ENCODE peak calls at places on chromosome 1, in eight cellular contexts. X, C, A, Z, G, H, B and O are unnamed samples.

GRCh38 chr1:226308166-226308722 is 720 bp downstream of the LIN9 start:
- DNase-seq in G (no peak), H (no peak), C (no peak), A (no peak), X (no peak), Z (peak), B (no peak), O (no peak)

GRCh38 chr1:6033986-6034749 is 11.5 kb upstream of the KCNAB2 start:
- DNase-seq in B (peak), C (peak), G (no peak), X (no peak), A (peak), Z (peak), H (peak), O (no peak)

GRCh38 chr1:109927908-109928307 is 17.3 kb downstream of the CSF1 start:
- DNase-seq in B (no peak), G (no peak), H (peak), X (no peak), C (no peak), Z (peak), A (no peak), O (no peak)

GRCh38 chr1:31822766-31823165 is 6.9 kb upstream of the SPOCD1 start:
- DNase-seq in X (no peak), C (no peak), G (no peak), B (no peak), H (no peak), A (no peak), Z (no peak), O (no peak)

GRCh38 chr1:24459551-24460266 is 42.9 kb upstream of the RCAN3 start:
- DNase-seq in G (no peak), A (no peak), B (no peak), X (no peak), C (no peak), Z (no peak), H (no peak), O (no peak)

GRCh38 chr1:14778882-14779594 is 180.6 kb downstream of the KAZN start:
- DNase-seq in C (peak), X (peak), A (peak), H (peak), G (no peak), Z (no peak), B (peak), O (no peak)

GRCh38 chr1:111736548-111737215 is 2.5 kb downstream of the INKA2 start:
- DNase-seq in X (no peak), C (no peak), H (no peak), G (no peak), B (no peak), Z (peak), A (no peak), O (no peak)

GRCh38 chr1:23957096-23957495 is 2.5 kb upstream of the PNRC2 start:
- DNase-seq in A (no peak), X (no peak), G (no peak), B (no peak), H (no peak), Z (no peak), C (no peak), O (peak)

GRCh38 chr1:17620448-17620847 is 81.0 kb downstream of the ARHGEF10L start:
- DNase-seq in C (no peak), H (no peak), X (no peak), G (no peak), B (no peak), Z (no peak), A (no peak), O (no peak)

GRCh38 chr1:189619682-189620332 is 857.9 kb downstream of the BRINP3 start:
- DNase-seq in X (no peak), Z (no peak), G (no peak), B (no peak), H (no peak), A (no peak), C (no peak), O (peak)

GRCh38 chr1:203207751-203208150 is 21.2 kb upstream of the CHI3L1 start:
- DNase-seq in G (no peak), Z (no peak), H (no peak), B (no peak), X (no peak), C (no peak), A (no peak), O (no peak)

GRCh38 chr1:98364544-98364943 is 297.0 kb upstream of the SNX7 start:
- DNase-seq in B (no peak), H (no peak), C (no peak), A (no peak), Z (no peak), G (no peak), X (no peak), O (no peak)